ENCODE peak calls at places on chromosomes 13 and 19, in eight cellular contexts. D is OCI-LY7, C is PC-3, N is hepatocyte, K is HCT116, B is MM.1S, U is SK-N-SH, W is GM23338. S is an unnamed sample.

GRCh38 chr13:48161530-48162179 is 66.8 kb upstream of the MED4 start:
- DNase-seq in D (no peak), C (no peak), N (no peak), K (no peak), B (no peak), U (no peak), W (no peak), S (no peak)

GRCh38 chr19:40280608-40281221 is 4.4 kb downstream of the AKT2 start:
- DNase-seq in D (peak; percentile 36), C (no peak), N (peak; percentile 56), K (no peak), B (no peak), U (no peak), W (peak; percentile 51), S (no peak)

GRCh38 chr13:94239135-94239534 is 240.3 kb downstream of the DCT start:
- DNase-seq in D (no peak), C (peak; percentile 53), N (no peak), K (no peak), B (no peak), U (no peak), W (no peak), S (no peak)

GRCh38 chr19:482186-483041 is 13.9 kb upstream of the MADCAM1 start:
- DNase-seq in D (no peak), C (no peak), N (no peak), K (no peak), B (no peak), U (peak; percentile 30), W (no peak), S (peak; percentile 48)

GRCh38 chr19:41106177-41106576 is 8.1 kb upstream of the CYP2F1 start:
- DNase-seq in D (no peak), C (no peak), N (no peak), K (no peak), B (no peak), U (no peak), W (no peak), S (no peak)

GRCh38 chr19:38070573-38070972 is 153.4 kb downstream of the DPF1 start:
- DNase-seq in D (no peak), C (peak; percentile 70), N (no peak), K (no peak), B (no peak), U (no peak), W (no peak), S (no peak)

GRCh38 chr13:113751491-113751890 is 7.5 kb upstream of the TMEM255B start:
- DNase-seq in D (no peak), C (no peak), N (no peak), K (no peak), B (no peak), U (no peak), W (no peak), S (no peak)

GRCh38 chr19:28207244-28207643 is 1005.7 kb downstream of the UQCRFS1 start:
- DNase-seq in D (no peak), C (no peak), N (no peak), K (no peak), B (no peak), U (no peak), W (no peak), S (no peak)

GRCh38 chr19:5184930-5185329 is 155.7 kb downstream of the PTPRS start:
- DNase-seq in D (no peak), C (no peak), N (no peak), K (no peak), B (no peak), U (no peak), W (no peak), S (no peak)

GRCh38 chr13:48437381-48437780 is 24.5 kb upstream of the LPAR6 start:
- DNase-seq in D (no peak), C (no peak), N (no peak), K (no peak), B (no peak), U (no peak), W (no peak), S (no peak)

GRCh38 chr13:79658333-79658975 is 177.5 kb downstream of the NDFIP2 start:
- DNase-seq in D (no peak), C (no peak), N (no peak), K (no peak), B (no peak), U (peak; percentile 14), W (no peak), S (peak; percentile 12)

DNA sequence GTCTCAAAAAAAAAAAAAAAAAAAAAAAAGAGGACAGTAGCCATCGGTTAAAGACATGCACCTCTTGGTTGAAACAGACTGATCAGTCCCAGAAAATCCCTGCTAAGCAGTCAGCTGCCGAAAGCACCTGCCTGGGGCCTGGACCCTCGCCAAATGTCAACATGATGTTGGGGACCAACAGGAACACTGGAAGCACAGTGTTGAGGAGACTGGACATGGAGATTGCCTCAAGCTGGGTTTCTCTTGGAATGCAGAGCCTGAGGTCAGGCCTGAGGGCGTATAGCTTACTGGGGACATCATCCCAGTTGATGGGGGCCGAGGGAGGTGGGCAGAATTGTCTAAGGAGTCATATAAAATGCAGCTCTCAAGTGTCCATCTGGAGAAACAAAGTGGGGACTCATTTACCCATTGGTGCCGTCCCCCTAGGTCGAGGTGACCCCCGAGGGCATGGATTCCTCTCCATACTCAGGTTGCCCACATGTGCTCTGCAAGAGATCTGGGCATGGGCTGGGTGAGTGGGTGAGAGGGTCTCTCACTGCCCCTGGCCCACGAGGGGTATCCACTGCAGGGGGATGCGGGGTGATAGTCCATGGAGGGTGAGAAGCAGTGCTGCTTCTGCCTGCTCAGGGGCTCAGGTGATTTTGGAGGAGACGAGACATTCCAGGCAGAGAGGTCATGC is 164.5 kb downstream of the URI1 start:
- DNase-seq in D (no peak), C (no peak), N (no peak), K (no peak), B (no peak), U (no peak), W (no peak), S (no peak)
- TF ChIP-seq EZH2phosphoT487 in D (no peak), C (no peak), N (no peak), K (no peak), B (no peak), U (no peak), W (no peak), S (no peak)

GRCh38 chr13:44819245-44819644 is 170.0 kb downstream of the NUFIP1 start:
- DNase-seq in D (no peak), C (peak; percentile 84), N (peak; percentile 75), K (peak; percentile 85), B (no peak), U (no peak), W (no peak), S (no peak)
- TF ChIP-seq EZH2phosphoT487 in D (no peak), C (no peak), N (no peak), K (no peak), B (no peak), U (no peak), W (no peak), S (no peak)

DNA sequence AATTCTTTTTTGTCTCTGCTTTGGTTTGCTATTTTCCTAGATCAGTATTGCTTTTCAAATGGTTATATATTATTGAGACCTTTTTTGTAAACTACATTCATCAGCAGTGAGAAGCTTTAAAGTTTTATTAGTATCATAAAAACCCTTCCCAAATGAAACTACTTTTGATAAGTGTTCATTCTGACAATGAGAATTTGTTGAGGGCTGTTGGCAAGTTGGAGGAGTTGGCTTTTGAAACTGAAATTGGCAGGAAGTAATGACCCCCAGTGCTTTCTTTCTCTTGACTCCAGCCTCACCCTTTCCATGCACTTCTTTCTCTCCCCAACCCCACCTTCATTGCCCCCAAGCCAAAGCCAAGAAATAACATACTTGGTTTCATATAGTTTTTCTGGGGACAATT is 113.8 kb downstream of the ZIC5 start:
- DNase-seq in D (no peak), C (no peak), N (no peak), K (no peak), B (no peak), U (no peak), W (no peak), S (no peak)
- TF ChIP-seq EZH2phosphoT487 in D (no peak), C (no peak), N (no peak), K (no peak), B (no peak), U (no peak), W (no peak), S (no peak)

DNA sequence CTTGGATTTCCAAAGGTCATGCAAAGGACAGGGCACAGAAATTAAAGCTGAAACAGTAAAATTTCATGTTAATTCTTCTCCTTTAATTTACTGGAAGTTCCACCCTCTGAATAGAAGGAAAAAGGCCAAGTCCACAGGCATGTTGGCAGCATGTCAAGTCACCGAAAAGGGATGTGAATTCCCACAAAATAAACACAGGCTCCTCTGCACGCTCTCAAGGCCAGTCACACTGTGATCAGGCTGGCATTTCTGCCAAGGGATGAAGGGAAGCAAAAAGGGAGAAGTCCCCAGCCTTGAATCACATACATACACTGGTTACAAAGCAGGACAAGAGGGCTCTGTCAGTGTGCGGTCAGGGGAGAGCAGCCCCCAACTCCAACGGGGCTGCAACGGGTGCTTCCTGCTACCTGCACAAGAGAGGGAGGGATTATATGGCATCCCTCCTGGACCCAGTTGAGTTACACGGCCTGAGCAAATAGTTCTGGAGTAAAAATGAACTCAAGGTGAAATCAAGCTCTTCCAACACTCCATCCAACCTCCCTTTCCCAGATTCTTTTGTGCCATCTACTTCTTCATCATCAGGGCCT is 6.9 kb downstream of the DCLK1 start:
- DNase-seq in D (no peak), C (peak; percentile 73), N (peak; percentile 7), K (no peak), B (no peak), U (no peak), W (no peak), S (no peak)
- TF ChIP-seq EZH2phosphoT487 in D (no peak), C (no peak), N (no peak), K (no peak), B (no peak), U (no peak), W (no peak), S (no peak)

DNA sequence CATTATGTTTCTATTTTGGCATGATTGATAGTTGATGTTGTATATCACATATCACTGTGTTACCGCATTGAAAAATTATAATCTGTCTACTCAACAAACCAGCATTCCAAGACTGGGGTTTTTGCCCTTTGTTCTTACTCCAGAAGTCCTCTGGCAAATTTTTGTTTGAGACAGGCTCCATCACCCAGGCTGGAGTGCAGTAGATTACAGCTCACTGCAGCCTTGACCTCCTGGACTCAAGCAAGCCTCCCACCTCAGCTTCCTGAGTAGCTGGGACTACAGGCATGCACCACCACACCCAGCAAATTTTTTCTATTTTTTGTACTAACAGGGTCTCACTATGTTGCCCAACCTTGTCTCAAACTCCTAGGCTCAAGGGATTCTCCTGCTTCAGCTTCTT is 741.0 kb downstream of the PCDH9 start:
- DNase-seq in D (no peak), C (no peak), N (no peak), K (no peak), B (no peak), U (no peak), W (no peak), S (no peak)
- TF ChIP-seq EZH2phosphoT487 in D (no peak), C (no peak), N (no peak), K (no peak), B (no peak), U (no peak), W (no peak), S (no peak)

DNA sequence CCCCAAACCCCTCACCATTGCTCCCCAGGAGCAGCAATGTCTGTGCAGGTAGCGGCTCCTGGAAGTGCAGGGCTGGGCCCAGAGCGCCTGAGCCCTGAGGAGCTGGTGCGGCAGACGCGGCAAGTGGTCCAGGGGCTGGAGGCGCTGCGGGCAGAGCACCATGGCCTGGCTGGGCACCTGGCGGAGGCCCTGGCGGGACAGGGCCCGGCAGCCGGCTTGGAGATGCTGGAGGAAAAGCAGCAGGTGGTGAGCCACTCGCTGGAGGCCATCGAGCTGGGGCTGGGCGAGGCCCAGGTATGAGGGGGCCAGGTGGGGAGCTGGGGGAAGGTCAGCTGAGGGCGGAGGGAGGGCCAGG is 4.9 kb downstream of the KLC3 start:
- DNase-seq in D (no peak), C (no peak), N (no peak), K (no peak), B (no peak), U (no peak), W (no peak), S (no peak)
- TF ChIP-seq EZH2phosphoT487 in D (no peak), C (no peak), N (no peak), K (no peak), B (no peak), U (no peak), W (no peak), S (no peak)

S was measured in neural progenitor cell.